ENCODE peak calls at places on chromosome 22, in four cellular contexts. G is iPS DF 6.9, V is Peyer's patch, L is AG04450. D is an unnamed sample.

GRCh38 chr22:49203091-49203862 is 624.4 kb downstream of the BRD1 start:
- DNase-seq in G (no peak), V (peak; percentile 10), L (no peak), D (no peak)

GRCh38 chr22:24807284-24807950 is 1.4 kb downstream of the SGSM1 start:
- DNase-seq in G (no peak), V (no peak), L (no peak), D (no peak)

GRCh38 chr22:42343551-42344081 is 73.2 kb upstream of the TCF20 start:
- DNase-seq in G (no peak), V (no peak), L (no peak), D (no peak)

GRCh38 chr22:40819741-40820140 is 595 bp upstream of the SLC25A17 start:
- DNase-seq in G (no peak), V (no peak), L (no peak), D (no peak)

GRCh38 chr22:46993626-46994025 is 231.2 kb downstream of the TBC1D22A start:
- DNase-seq in G (no peak), V (no peak), L (no peak), D (no peak)

GRCh38 chr22:44195189-44195871 is 14.6 kb downstream of the PARVG start:
- DNase-seq in G (no peak), V (no peak), L (no peak), D (no peak)

GRCh38 chr22:27416553-27417427 is 384.8 kb downstream of the MN1 start:
- DNase-seq in G (peak; percentile 37), V (no peak), L (peak; percentile 68), D (peak; percentile 69)

GRCh38 chr22:50684986-50685385 is 12.4 kb downstream of the SHANK3 start:
- DNase-seq in G (no peak), V (no peak), L (no peak), D (no peak)

GRCh38 chr22:23404689-23405365 is 175.3 kb downstream of the IGLL1 start:
- DNase-seq in G (no peak), V (no peak), L (peak; percentile 6), D (no peak)

GRCh38 chr22:40323681-40324083 is 22.6 kb upstream of the ADSL start:
- DNase-seq in G (no peak), V (no peak), L (no peak), D (no peak)

GRCh38 chr22:44358723-44359440 is 46.1 kb upstream of the SHISAL1 start:
- DNase-seq in G (no peak), V (no peak), L (no peak), D (no peak)

GRCh38 chr22:41524809-41525449 is 19.3 kb downstream of the POLR3H start:
- DNase-seq in G (no peak), V (peak; percentile 63), L (no peak), D (no peak)

GRCh38 chr22:25334091-25334490 is 114.7 kb downstream of the CRYBB2 start:
- DNase-seq in G (peak; percentile 35), V (peak; percentile 22), L (no peak), D (peak; percentile 10)

GRCh38 chr22:41501209-41501608 is 32.3 kb downstream of the ACO2 start:
- DNase-seq in G (no peak), V (no peak), L (no peak), D (no peak)

GRCh38 chr22:36986242-36986821 is 32.9 kb downstream of the TST start:
- DNase-seq in G (no peak), V (no peak), L (no peak), D (no peak)

GRCh38 chr22:50341977-50342650 is 1.0 kb upstream of the PPP6R2 start:
- DNase-seq in G (peak; percentile 67), V (peak; percentile 92), L (peak; percentile 61), D (peak; percentile 53)

GRCh38 chr22:47601666-47602065 is 839.2 kb downstream of the TBC1D22A start:
- DNase-seq in G (no peak), V (no peak), L (no peak), D (no peak)

GRCh38 chr22:43831561-43832392 is 19.7 kb upstream of the EFCAB6 start:
- DNase-seq in G (no peak), V (no peak), L (no peak), D (no peak)

GRCh38 chr22:26565181-26565580 is 24.8 kb downstream of the TPST2 start:
- DNase-seq in G (no peak), V (no peak), L (no peak), D (no peak)

GRCh38 chr22:17398159-17398558 is 28.9 kb downstream of the CECR2 start:
- DNase-seq in G (no peak), V (no peak), L (no peak), D (no peak)

GRCh38 chr22:38106814-38107578 is 3.5 kb downstream of the BAIAP2L2 start:
- DNase-seq in G (no peak), V (no peak), L (no peak), D (no peak)

GRCh38 chr22:42695294-42695693 is 25.4 kb downstream of the A4GALT start:
- DNase-seq in G (no peak), V (no peak), L (no peak), D (no peak)

GRCh38 chr22:37377927-37378326 is 49.4 kb downstream of the ELFN2 start:
- DNase-seq in G (no peak), V (no peak), L (no peak), D (no peak)

GRCh38 chr22:45997077-45997774 is 20.3 kb upstream of the WNT7B start:
- DNase-seq in G (no peak), V (peak; percentile 52), L (peak; percentile 90), D (peak; percentile 83)

GRCh38 chr22:47155912-47156311 is 393.5 kb downstream of the TBC1D22A start:
- DNase-seq in G (no peak), V (no peak), L (no peak), D (no peak)

GRCh38 chr22:37353839-37354238 is 71.5 kb downstream of the CYTH4 start:
- DNase-seq in G (no peak), V (no peak), L (no peak), D (no peak)

GRCh38 chr22:50342651-50343540 is at the start of gene PPP6R2:
- DNase-seq in G (no peak), V (peak; percentile 84), L (no peak), D (no peak)

GRCh38 chr22:31950226-31950625 is 5.9 kb downstream of the YWHAH start:
- DNase-seq in G (no peak), V (no peak), L (no peak), D (no peak)

GRCh38 chr22:23696326-23696851 is 5.6 kb downstream of the RGL4 start:
- DNase-seq in G (no peak), V (peak; percentile 83), L (no peak), D (no peak)

GRCh38 chr22:30282616-30283046 is 6.7 kb downstream of the CASTOR1 start:
- DNase-seq in G (no peak), V (no peak), L (no peak), D (no peak)

GRCh38 chr22:41935015-41935908 is 8.7 kb upstream of the TNFRSF13C start:
- DNase-seq in G (no peak), V (no peak), L (no peak), D (no peak)

GRCh38 chr22:49170053-49170452 is 657.6 kb downstream of the BRD1 start:
- DNase-seq in G (no peak), V (no peak), L (no peak), D (no peak)

GRCh38 chr22:17944205-17944725 is 80.1 kb downstream of the MICAL3 start:
- DNase-seq in G (no peak), V (no peak), L (no peak), D (no peak)